ENCODE peak calls at places on chromosomes 2 and 18, in five cellular contexts. C is fibroblast of lung, O is choroid plexus epithelial cell, N is thoracic aorta, A is IMR-90. K is an unnamed sample.
A peak's percentile ranks its signal among the peaks of the same experiment; 100 is the strongest.

GRCh38 chr18:25563816-25564370 is 211.9 kb upstream of the ZNF521 start:
- DNase-seq in C (no peak), O (no peak), N (no peak), A (no peak), K (no peak)

GRCh38 chr2:100292022-100292580 is 30.2 kb downstream of the LONRF2 start:
- DNase-seq in C (peak; percentile 66), O (peak; percentile 85), N (no peak), A (peak; percentile 96), K (peak; percentile 33)

GRCh38 chr2:39243469-39244123 is at the start of gene CDKL4:
- DNase-seq in C (no peak), O (no peak), N (no peak), A (no peak), K (peak; percentile 34)

GRCh38 chr2:88765154-88765948 is 73.9 kb downstream of the RPIA start:
- DNase-seq in C (peak; percentile 6), O (peak; percentile 22), N (no peak), A (peak; percentile 4), K (peak; percentile 54)

GRCh38 chr18:46660955-46661749 is 4.1 kb upstream of the LOXHD1 start:
- DNase-seq in C (peak; percentile 27), O (peak; percentile 43), N (no peak), A (peak; percentile 31), K (no peak)

GRCh38 chr18:56870982-56871381 is 219.8 kb downstream of the WDR7 start:
- DNase-seq in C (no peak), O (no peak), N (no peak), A (no peak), K (no peak)

GRCh38 chr2:216633616-216634316 is 546 bp downstream of the IGFBP2 start:
- DNase-seq in C (no peak), O (no peak), N (no peak), A (no peak), K (no peak)

GRCh38 chr2:169767243-169767888 is 31.3 kb upstream of the SSB start:
- DNase-seq in C (peak; percentile 75), O (peak; percentile 85), N (peak; percentile 35), A (peak; percentile 64), K (peak; percentile 84)

GRCh38 chr2:104563398-104564024 is 290.4 kb upstream of the POU3F3 start:
- DNase-seq in C (no peak), O (no peak), N (no peak), A (no peak), K (no peak)

GRCh38 chr2:47488870-47489584 is 86.1 kb downstream of the MSH2 start:
- DNase-seq in C (peak; percentile 86), O (peak; percentile 91), N (no peak), A (peak; percentile 92), K (peak; percentile 93)

DNA sequence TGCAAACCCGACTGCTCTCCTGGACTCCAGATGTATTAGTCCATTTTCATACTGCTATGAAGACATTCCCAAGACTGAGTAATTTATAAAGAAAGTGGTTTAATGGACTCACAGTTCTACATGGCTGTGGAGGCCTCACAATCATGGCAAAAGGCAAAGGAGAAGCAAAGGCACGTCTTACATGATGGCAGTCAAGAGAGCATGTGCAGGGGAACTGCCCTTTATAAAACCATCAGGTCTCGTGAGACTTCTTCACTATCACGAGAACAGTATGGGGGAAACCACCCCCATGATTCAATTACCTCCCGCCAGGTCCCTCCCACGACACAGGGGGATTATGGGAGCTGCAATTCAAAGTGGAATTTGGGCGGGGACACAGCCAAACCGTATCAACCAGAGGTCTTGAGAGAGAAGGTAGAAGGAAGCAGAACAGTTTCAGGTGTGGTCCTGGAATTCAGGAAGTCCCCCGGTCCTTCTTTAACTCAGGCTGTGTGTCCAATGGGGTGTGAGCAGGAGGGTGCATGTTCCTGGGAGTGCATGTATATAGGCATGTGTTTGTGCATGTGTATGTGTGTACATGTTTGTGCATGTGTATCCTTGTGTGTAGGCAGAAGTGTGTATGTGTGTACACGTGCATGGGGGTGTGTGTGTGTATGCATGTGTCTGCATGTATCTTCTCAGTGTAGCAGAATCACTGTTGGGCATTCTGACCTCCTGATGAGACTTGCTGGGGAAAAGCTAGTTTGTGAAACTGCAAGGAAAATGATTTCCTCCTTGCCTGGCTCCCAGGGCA is 46.2 kb downstream of the GREB1 start:
- DNase-seq in C (no peak), O (no peak), N (no peak), A (no peak), K (no peak)
- H3K4me3 ChIP-seq in C (no peak overlapping the region), O (no peak overlapping the region), N (no peak overlapping the region), A (no peak overlapping the region), K (no peak overlapping the region)

GRCh38 chr2:125710561-125710960 is 945.4 kb upstream of the GYPC start:
- DNase-seq in C (no peak), O (no peak), N (no peak), A (no peak), K (no peak)
- TF ChIP-seq CTCF in C (no peak), O (no peak), N (no peak), A (no peak), K (no peak)

GRCh38 chr2:241611062-241611461 is 25.9 kb downstream of the THAP4 start:
- DNase-seq in C (no peak), O (no peak), N (no peak), A (no peak), K (no peak)

GRCh38 chr2:241608881-241609280 is 28.1 kb downstream of the THAP4 start:
- DNase-seq in C (no peak), O (no peak), N (no peak), A (no peak), K (no peak)

GRCh38 chr2:241607162-241607885 is 29.6 kb downstream of the THAP4 start:
- DNase-seq in C (no peak), O (no peak), N (no peak), A (no peak), K (no peak)

GRCh38 chr2:241612156-241613017 is 24.6 kb downstream of the THAP4 start:
- DNase-seq in C (peak; percentile 56), O (no peak), N (no peak), A (peak; percentile 20), K (peak; percentile 44)

GRCh38 chr2:241609859-241610793 is 26.8 kb downstream of the THAP4 start:
- DNase-seq in C (peak; percentile 65), O (peak; percentile 78), N (peak; percentile 46), A (peak; percentile 62), K (peak; percentile 81)
- H3K4me3 ChIP-seq in C (peak overlapping the region; percentile 23), O (peak overlapping the region; percentile 61), N (peak overlapping the region; percentile 78), A (peak overlapping the region; percentile 38), K (peak overlapping the region; percentile 42)

DNA sequence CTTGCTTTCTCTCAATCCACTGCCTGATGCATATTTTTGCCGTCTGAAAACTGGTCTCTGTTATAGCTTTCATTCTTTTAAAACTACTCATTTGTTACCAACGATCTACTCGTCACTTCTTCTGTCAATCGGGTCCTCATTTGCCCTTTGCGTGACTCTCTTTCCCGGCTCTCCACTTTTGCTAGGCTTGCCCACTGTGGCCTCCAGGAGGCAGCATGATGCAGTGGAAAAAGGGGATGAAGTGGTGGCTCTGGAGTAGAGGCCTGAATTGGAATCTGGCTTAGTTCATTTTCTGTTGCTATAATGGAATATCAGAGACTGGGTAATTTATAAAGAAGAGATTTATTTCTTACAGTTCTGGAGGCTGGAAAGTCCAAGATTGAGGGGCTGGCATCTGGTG is 15.2 kb downstream of the GDF7 start:
- DNase-seq in C (no peak), O (peak; percentile 55), N (no peak), A (peak; percentile 23), K (peak; percentile 26)
- TF ChIP-seq CTCF in C (peak; percentile 67), O (peak; percentile 94), N (peak; percentile 56), A (peak; percentile 64), K (peak; percentile 88)

GRCh38 chr2:43129676-43130547 is 96.5 kb downstream of the ZFP36L2 start:
- DNase-seq in C (peak; percentile 57), O (no peak), N (no peak), A (peak; percentile 43), K (no peak)

GRCh38 chr2:43131890-43132522 is 94.4 kb downstream of the ZFP36L2 start:
- DNase-seq in C (no peak), O (no peak), N (no peak), A (no peak), K (no peak)

GRCh38 chr2:43129254-43129653 is 97.2 kb downstream of the ZFP36L2 start:
- DNase-seq in C (no peak), O (no peak), N (no peak), A (no peak), K (no peak)

GRCh38 chr2:43131051-43131889 is 95.1 kb downstream of the ZFP36L2 start:
- DNase-seq in C (peak; percentile 78), O (peak; percentile 88), N (peak; percentile 75), A (peak; percentile 92), K (peak; percentile 78)

GRCh38 chr2:43130548-43130875 is 95.9 kb downstream of the ZFP36L2 start:
- DNase-seq in C (no peak), O (no peak), N (no peak), A (no peak), K (no peak)
- H3K4me3 ChIP-seq in C (no peak overlapping the region), O (no peak overlapping the region), N (no peak overlapping the region), A (no peak overlapping the region), K (no peak overlapping the region)

GRCh38 chr2:128579825-128580224 is 261.2 kb upstream of the HS6ST1 start:
- DNase-seq in C (no peak), O (no peak), N (no peak), A (no peak), K (no peak)

GRCh38 chr2:128580988-128581848 is 262.6 kb upstream of the HS6ST1 start:
- DNase-seq in C (no peak), O (no peak), N (no peak), A (no peak), K (no peak)

GRCh38 chr2:128581849-128582244 is 263.2 kb upstream of the HS6ST1 start:
- DNase-seq in C (no peak), O (no peak), N (no peak), A (no peak), K (no peak)

GRCh38 chr2:128577141-128577930 is 258.7 kb upstream of the HS6ST1 start:
- DNase-seq in C (no peak), O (no peak), N (no peak), A (no peak), K (no peak)

DNA sequence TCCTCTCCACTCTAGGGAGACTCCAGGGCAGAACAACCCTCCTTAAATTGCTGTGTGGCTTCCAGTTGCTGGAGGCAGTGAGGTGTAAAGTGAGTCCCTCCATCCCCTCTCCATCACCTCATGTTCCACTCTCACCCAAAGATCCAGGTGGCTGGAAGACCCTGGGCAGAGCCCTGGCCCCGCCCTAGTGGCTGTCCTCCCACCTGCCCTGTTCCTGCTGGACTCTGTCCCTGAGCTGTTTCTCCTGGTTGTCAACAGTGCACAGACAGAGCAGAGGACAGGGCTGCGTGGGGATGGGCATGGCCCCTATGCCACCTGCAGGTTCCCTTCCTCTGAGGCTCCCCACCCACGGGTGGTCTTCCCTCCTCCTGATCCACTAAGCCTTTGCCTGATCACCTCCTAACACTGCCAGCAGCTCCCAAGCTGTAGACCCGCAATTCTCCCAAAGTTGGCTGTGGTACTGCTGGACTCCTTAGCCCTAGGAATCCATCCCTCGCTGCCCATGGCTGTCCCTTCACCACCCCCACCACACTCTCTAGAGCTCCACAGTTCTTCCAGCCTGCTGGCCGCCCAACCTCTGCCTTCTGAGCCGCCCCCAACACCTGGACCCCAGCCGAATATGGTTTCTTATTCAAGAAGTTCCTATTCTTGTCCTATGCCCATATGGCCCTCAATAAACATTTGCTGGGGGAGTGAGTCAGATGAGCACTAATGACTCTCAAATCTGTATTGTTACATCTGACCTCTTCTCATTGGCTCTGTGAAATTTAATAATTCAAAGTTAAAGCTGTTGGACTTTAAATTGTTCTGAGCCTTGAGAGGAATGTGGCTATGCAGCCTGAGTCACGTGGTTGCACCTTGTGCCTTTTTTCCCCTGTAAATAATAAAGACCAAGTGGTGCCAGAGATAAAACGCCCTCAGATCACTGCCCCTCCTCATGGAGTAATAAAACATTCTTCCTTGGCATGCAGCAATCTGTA is 260.0 kb upstream of the HS6ST1 start:
- DNase-seq in C (peak; percentile 14), O (no peak), N (no peak), A (peak; percentile 57), K (peak; percentile 72)
- TF ChIP-seq CTCF in C (no peak), O (no peak), N (no peak), A (no peak), K (no peak)